ENCODE peak calls at places on chromosome 15, in eight cellular contexts. One of them, this sample, is unnamed. For H3K27me3, the result is how much of the 10 kb centered on the place peaks cover.

GRCh38 chr15:99707481-99708270 is 25.6 kb downstream of the LYSMD4 start:
- DNase-seq in endodermal cell: no peak
- DNase-seq in ovary: no peak
- DNase-seq in heart right ventricle: no peak
- DNase-seq in BJ: peak
- DNase-seq in psoas muscle: no peak
- DNase-seq in spleen: no peak
- DNase-seq in breast epithelium: no peak
- DNase-seq in this sample: no peak

GRCh38 chr15:29939404-29939803 is 117.1 kb upstream of the TJP1 start:
- DNase-seq in BJ: no peak
- DNase-seq in spleen: no peak
- DNase-seq in ovary: no peak
- DNase-seq in breast epithelium: no peak
- DNase-seq in heart right ventricle: no peak
- DNase-seq in endodermal cell: no peak
- DNase-seq in psoas muscle: no peak
- DNase-seq in this sample: no peak

GRCh38 chr15:38254065-38254883 is 1.6 kb downstream of the SPRED1 start:
- DNase-seq in heart right ventricle: peak
- DNase-seq in BJ: no peak
- DNase-seq in breast epithelium: peak
- DNase-seq in endodermal cell: peak
- DNase-seq in ovary: peak
- DNase-seq in psoas muscle: no peak
- DNase-seq in spleen: peak
- DNase-seq in this sample: peak

GRCh38 chr15:89898628-89899302 is 5.0 kb upstream of the AP3S2 start:
- DNase-seq in BJ: no peak
- DNase-seq in breast epithelium: no peak
- DNase-seq in psoas muscle: no peak
- DNase-seq in endodermal cell: peak
- DNase-seq in spleen: no peak
- DNase-seq in heart right ventricle: no peak
- DNase-seq in ovary: no peak
- DNase-seq in this sample: peak

GRCh38 chr15:95620934-95621579 is 709.4 kb upstream of the NR2F2 start:
- DNase-seq in heart right ventricle: no peak
- DNase-seq in endodermal cell: no peak
- DNase-seq in breast epithelium: no peak
- DNase-seq in psoas muscle: no peak
- DNase-seq in spleen: no peak
- DNase-seq in ovary: peak
- DNase-seq in BJ: no peak
- DNase-seq in this sample: no peak

GRCh38 chr15:90552162-90552928 is 22.6 kb downstream of the CRTC3 start:
- DNase-seq in endodermal cell: no peak
- DNase-seq in BJ: peak
- DNase-seq in spleen: no peak
- DNase-seq in psoas muscle: peak
- DNase-seq in heart right ventricle: no peak
- DNase-seq in ovary: peak
- DNase-seq in breast epithelium: no peak
- DNase-seq in this sample: no peak

GRCh38 chr15:27850961-27851636 is 248.0 kb downstream of the OCA2 start:
- DNase-seq in BJ: no peak
- DNase-seq in heart right ventricle: no peak
- DNase-seq in ovary: no peak
- DNase-seq in endodermal cell: no peak
- DNase-seq in breast epithelium: no peak
- DNase-seq in spleen: no peak
- DNase-seq in psoas muscle: peak
- DNase-seq in this sample: no peak

GRCh38 chr15:48603123-48603500 is 42.4 kb downstream of the FBN1 start:
- DNase-seq in endodermal cell: peak
- DNase-seq in breast epithelium: no peak
- DNase-seq in psoas muscle: no peak
- DNase-seq in ovary: no peak
- DNase-seq in BJ: no peak
- DNase-seq in spleen: no peak
- DNase-seq in heart right ventricle: no peak
- DNase-seq in this sample: no peak

GRCh38 chr15:47786371-47786770 is 69.1 kb downstream of the SEMA6D start:
- DNase-seq in ovary: no peak
- DNase-seq in endodermal cell: no peak
- DNase-seq in breast epithelium: no peak
- DNase-seq in spleen: no peak
- DNase-seq in heart right ventricle: no peak
- DNase-seq in psoas muscle: no peak
- DNase-seq in BJ: no peak
- DNase-seq in this sample: no peak

GRCh38 chr15:99105516-99106341 is 849 bp downstream of the SYNM start:
- DNase-seq in endodermal cell: peak
- DNase-seq in spleen: peak
- DNase-seq in heart right ventricle: peak
- DNase-seq in breast epithelium: no peak
- DNase-seq in psoas muscle: peak
- DNase-seq in BJ: no peak
- DNase-seq in ovary: no peak
- DNase-seq in this sample: peak

GRCh38 chr15:94644433-94644832 is 413.1 kb downstream of the MCTP2 start:
- DNase-seq in endodermal cell: no peak
- DNase-seq in breast epithelium: no peak
- DNase-seq in heart right ventricle: no peak
- DNase-seq in psoas muscle: no peak
- DNase-seq in BJ: no peak
- DNase-seq in ovary: no peak
- DNase-seq in spleen: no peak
- DNase-seq in this sample: no peak

GRCh38 chr15:91866971-91867372 is 13.5 kb downstream of the SLCO3A1 start:
- DNase-seq in spleen: no peak
- DNase-seq in psoas muscle: peak
- DNase-seq in endodermal cell: no peak
- DNase-seq in ovary: peak
- DNase-seq in breast epithelium: peak
- DNase-seq in BJ: no peak
- DNase-seq in heart right ventricle: peak
- DNase-seq in this sample: no peak

GRCh38 chr15:56910801-56911200 is 7.6 kb upstream of the TCF12 start:
- DNase-seq in heart right ventricle: no peak
- DNase-seq in endodermal cell: no peak
- DNase-seq in BJ: no peak
- DNase-seq in spleen: no peak
- DNase-seq in breast epithelium: no peak
- DNase-seq in psoas muscle: no peak
- DNase-seq in ovary: no peak
- DNase-seq in this sample: no peak

GRCh38 chr15:65388306-65389080 is 10.7 kb upstream of the IGDCC3 start:
- DNase-seq in psoas muscle: no peak
- DNase-seq in BJ: no peak
- DNase-seq in heart right ventricle: no peak
- DNase-seq in ovary: no peak
- DNase-seq in spleen: no peak
- DNase-seq in breast epithelium: no peak
- DNase-seq in endodermal cell: no peak
- DNase-seq in this sample: peak

GRCh38 chr15:72339777-72340177 is 19.8 kb upstream of the CELF6 start:
- DNase-seq in endodermal cell: no peak
- DNase-seq in heart right ventricle: no peak
- DNase-seq in spleen: no peak
- DNase-seq in BJ: peak
- DNase-seq in psoas muscle: no peak
- DNase-seq in breast epithelium: no peak
- DNase-seq in ovary: no peak
- DNase-seq in this sample: no peak

GRCh38 chr15:50415752-50416404 is 8.3 kb upstream of the USP8 start:
- DNase-seq in psoas muscle: no peak
- DNase-seq in ovary: no peak
- DNase-seq in endodermal cell: peak
- DNase-seq in spleen: no peak
- DNase-seq in heart right ventricle: no peak
- DNase-seq in breast epithelium: no peak
- DNase-seq in BJ: no peak
- DNase-seq in this sample: no peak

GRCh38 chr15:90478981-90479481 is 50.7 kb upstream of the CRTC3 start:
- DNase-seq in psoas muscle: no peak
- DNase-seq in heart right ventricle: no peak
- DNase-seq in breast epithelium: no peak
- DNase-seq in BJ: no peak
- DNase-seq in endodermal cell: no peak
- DNase-seq in spleen: no peak
- DNase-seq in ovary: no peak
- DNase-seq in this sample: no peak

GRCh38 chr15:62066663-62067447 is at the start of gene C2CD4A:
- DNase-seq in spleen: peak
- DNase-seq in heart right ventricle: peak
- DNase-seq in ovary: peak
- DNase-seq in BJ: no peak
- DNase-seq in breast epithelium: peak
- DNase-seq in endodermal cell: peak
- DNase-seq in psoas muscle: peak
- DNase-seq in this sample: peak
- H3K27me3 ChIP-seq in spleen: under half
- H3K27me3 ChIP-seq in heart right ventricle: under half
- H3K27me3 ChIP-seq in ovary: under half
- H3K27me3 ChIP-seq in BJ: under half
- H3K27me3 ChIP-seq in breast epithelium: under half
- H3K27me3 ChIP-seq in endodermal cell: half or more
- H3K27me3 ChIP-seq in psoas muscle: under half
- H3K27me3 ChIP-seq in this sample: under half

DNA sequence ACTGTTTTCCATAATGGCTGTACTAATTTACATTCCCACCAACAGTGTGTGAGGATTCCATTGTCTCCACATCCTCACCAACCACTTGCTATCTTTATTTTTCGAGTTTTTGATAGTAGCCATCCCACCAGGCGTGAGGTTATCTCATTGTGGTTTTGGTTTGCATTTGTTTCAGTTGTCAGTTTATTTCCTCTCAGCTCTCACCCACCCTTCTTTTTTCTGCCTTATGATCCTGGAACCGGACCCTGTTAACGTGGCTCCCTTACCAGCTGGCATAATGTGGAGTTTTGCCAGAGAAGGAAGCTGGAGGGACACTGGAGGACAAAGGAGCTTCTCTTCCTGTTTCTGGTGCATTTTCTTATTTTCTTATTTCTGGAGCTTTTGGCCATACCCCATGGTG is 25.1 kb upstream of the SH3GL3 start:
- DNase-seq in endodermal cell: no peak
- DNase-seq in spleen: no peak
- DNase-seq in psoas muscle: no peak
- DNase-seq in heart right ventricle: no peak
- DNase-seq in ovary: no peak
- DNase-seq in BJ: no peak
- DNase-seq in breast epithelium: no peak
- DNase-seq in this sample: no peak
- H3K27me3 ChIP-seq in endodermal cell: under half
- H3K27me3 ChIP-seq in spleen: under half
- H3K27me3 ChIP-seq in psoas muscle: under half
- H3K27me3 ChIP-seq in heart right ventricle: under half
- H3K27me3 ChIP-seq in ovary: under half
- H3K27me3 ChIP-seq in BJ: under half
- H3K27me3 ChIP-seq in breast epithelium: under half
- H3K27me3 ChIP-seq in this sample: under half

DNA sequence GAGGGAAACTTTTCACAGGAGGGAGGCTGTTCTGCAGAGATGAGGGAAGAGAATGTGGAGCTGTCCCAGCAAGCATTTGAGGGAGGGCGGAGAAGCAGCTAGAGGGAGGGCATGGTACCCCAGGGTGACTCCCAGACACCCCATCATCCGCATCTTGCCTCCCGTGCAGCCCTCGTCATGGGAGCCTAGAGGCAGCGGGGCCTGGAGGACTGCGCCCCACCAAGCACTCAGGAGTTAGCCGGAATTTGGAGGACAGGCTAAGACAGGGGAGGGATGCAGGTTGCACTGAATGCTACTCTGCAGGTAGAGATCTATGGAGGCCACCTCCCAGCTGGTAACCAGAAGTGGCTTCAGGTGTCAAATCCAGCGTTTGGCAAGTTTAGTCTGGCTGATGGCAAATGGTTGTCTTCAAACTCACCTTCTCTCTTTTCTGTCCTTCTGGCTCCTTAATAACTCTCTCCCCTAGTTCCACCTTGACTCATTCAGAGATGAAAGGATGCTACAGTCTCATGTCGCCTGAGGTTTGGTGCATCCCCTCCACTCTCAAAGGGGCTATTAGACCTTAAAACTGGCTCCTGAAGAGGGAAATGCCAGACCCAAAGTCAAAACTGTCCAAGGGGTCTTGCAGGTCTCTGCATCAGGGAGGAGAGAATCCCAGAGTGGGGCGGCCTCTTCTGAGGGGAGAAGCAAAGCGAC is 155.9 kb upstream of the TLE3 start:
- DNase-seq in endodermal cell: no peak
- DNase-seq in ovary: no peak
- DNase-seq in BJ: no peak
- DNase-seq in spleen: peak
- DNase-seq in breast epithelium: no peak
- DNase-seq in heart right ventricle: no peak
- DNase-seq in psoas muscle: peak
- DNase-seq in this sample: no peak
- H3K27me3 ChIP-seq in endodermal cell: under half
- H3K27me3 ChIP-seq in ovary: under half
- H3K27me3 ChIP-seq in BJ: under half
- H3K27me3 ChIP-seq in spleen: under half
- H3K27me3 ChIP-seq in breast epithelium: under half
- H3K27me3 ChIP-seq in heart right ventricle: under half
- H3K27me3 ChIP-seq in psoas muscle: under half
- H3K27me3 ChIP-seq in this sample: under half

DNA sequence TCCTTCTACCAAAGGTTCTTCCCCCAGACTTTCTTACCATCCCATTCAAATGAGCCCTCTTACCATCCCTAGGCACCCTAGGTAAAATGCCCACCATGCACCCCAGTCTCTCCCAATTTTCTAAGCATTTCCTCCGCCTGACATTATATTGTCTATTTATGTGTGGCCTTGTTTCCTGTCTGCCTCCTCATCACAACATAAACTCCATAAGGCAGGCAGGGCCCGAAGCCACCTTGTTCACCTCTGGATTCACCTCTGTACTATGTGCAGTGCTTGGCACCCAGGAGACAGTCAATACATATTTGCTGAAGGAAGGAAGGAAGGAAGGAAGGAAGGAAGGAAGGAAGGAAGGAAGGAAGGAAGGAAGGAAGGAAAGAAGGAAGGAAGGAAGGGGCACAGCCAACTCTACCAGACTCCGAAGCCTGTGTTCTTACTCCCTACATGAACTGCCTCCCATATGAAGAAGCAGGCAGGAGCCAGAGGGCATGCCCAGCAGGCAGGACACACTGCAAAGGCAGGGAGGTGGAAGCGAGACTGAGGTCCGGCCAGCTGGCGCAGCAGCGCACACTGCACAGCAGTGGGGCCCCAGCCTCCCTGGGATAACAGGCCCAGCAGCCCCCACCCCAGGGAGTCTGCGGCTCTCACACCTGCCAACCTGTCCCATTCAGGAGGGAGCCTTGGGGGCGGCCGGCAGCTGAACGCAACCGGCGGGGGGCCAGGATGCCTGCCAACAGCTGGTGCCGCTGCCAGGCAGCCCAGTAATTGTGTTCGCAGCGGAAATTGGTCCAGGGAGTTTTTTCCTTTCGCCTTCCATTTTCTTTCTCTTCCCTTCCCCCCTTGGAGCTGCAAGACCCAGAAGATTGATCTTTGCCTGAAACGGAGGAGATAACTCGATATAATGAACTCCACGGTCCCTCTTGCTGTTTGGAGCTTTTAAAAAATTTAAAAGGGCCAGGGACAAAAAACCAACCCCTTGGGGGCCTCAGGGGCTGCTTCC is 106.0 kb upstream of the LINGO1 start:
- DNase-seq in psoas muscle: no peak
- DNase-seq in ovary: no peak
- DNase-seq in BJ: no peak
- DNase-seq in spleen: no peak
- DNase-seq in endodermal cell: peak
- DNase-seq in breast epithelium: no peak
- DNase-seq in heart right ventricle: no peak
- DNase-seq in this sample: no peak
- H3K27me3 ChIP-seq in psoas muscle: under half
- H3K27me3 ChIP-seq in ovary: under half
- H3K27me3 ChIP-seq in BJ: under half
- H3K27me3 ChIP-seq in spleen: under half
- H3K27me3 ChIP-seq in endodermal cell: under half
- H3K27me3 ChIP-seq in breast epithelium: under half
- H3K27me3 ChIP-seq in heart right ventricle: under half
- H3K27me3 ChIP-seq in this sample: under half

This sample was measured in right lobe of liver.